ENCODE peak calls at places on chromosomes 5 and 9, in four cellular contexts. One of them, this sample, is unnamed.

GRCh38 chr9:70263421-70263820 is 4.6 kb downstream of the SMC5 start:
- DNase-seq in AG09309: no peak
- DNase-seq in cardiac fibroblast: peak; percentile 56
- DNase-seq in right atrium auricular region: no peak
- DNase-seq in this sample: peak; percentile 33

GRCh38 chr9:123131258-123131657 is 97.8 kb downstream of the GPR21 start:
- DNase-seq in AG09309: peak; percentile 23
- DNase-seq in cardiac fibroblast: peak; percentile 70
- DNase-seq in right atrium auricular region: no peak
- DNase-seq in this sample: peak; percentile 63

GRCh38 chr9:26357803-26358339 is 534.7 kb downstream of the CAAP1 start:
- DNase-seq in AG09309: no peak
- DNase-seq in cardiac fibroblast: no peak
- DNase-seq in right atrium auricular region: no peak
- DNase-seq in this sample: no peak

GRCh38 chr5:122182491-122182921 is 53.2 kb downstream of the ZNF474 start:
- DNase-seq in AG09309: peak; percentile 51
- DNase-seq in cardiac fibroblast: peak; percentile 93
- DNase-seq in right atrium auricular region: peak; percentile 77
- DNase-seq in this sample: peak; percentile 79

GRCh38 chr5:158899792-158900191 is 199.9 kb downstream of the EBF1 start:
- DNase-seq in AG09309: no peak
- DNase-seq in cardiac fibroblast: peak; percentile 57
- DNase-seq in right atrium auricular region: no peak
- DNase-seq in this sample: peak; percentile 92

GRCh38 chr5:159240301-159240870 is 22.7 kb upstream of the UBLCP1 start:
- DNase-seq in AG09309: no peak
- DNase-seq in cardiac fibroblast: peak; percentile 45
- DNase-seq in right atrium auricular region: no peak
- DNase-seq in this sample: peak; percentile 44

GRCh38 chr9:135070198-135070951 is 17.1 kb upstream of the OLFM1 start:
- DNase-seq in AG09309: no peak
- DNase-seq in cardiac fibroblast: no peak
- DNase-seq in right atrium auricular region: no peak
- DNase-seq in this sample: no peak

GRCh38 chr9:105760053-105760452 is 65.7 kb downstream of the TMEM38B start:
- DNase-seq in AG09309: no peak
- DNase-seq in cardiac fibroblast: peak; percentile 59
- DNase-seq in right atrium auricular region: no peak
- DNase-seq in this sample: peak; percentile 3

GRCh38 chr9:101737705-101738565 is 512 bp downstream of the GRIN3A start:
- DNase-seq in AG09309: no peak
- DNase-seq in cardiac fibroblast: peak; percentile 1
- DNase-seq in right atrium auricular region: no peak
- DNase-seq in this sample: no peak

GRCh38 chr9:121686930-121687541 is 35.6 kb downstream of the DAB2IP start:
- DNase-seq in AG09309: no peak
- DNase-seq in cardiac fibroblast: peak; percentile 78
- DNase-seq in right atrium auricular region: peak; percentile 84
- DNase-seq in this sample: peak; percentile 56

GRCh38 chr9:115133649-115134048 is 15.7 kb upstream of the TNC start:
- DNase-seq in AG09309: peak; percentile 88
- DNase-seq in cardiac fibroblast: peak; percentile 71
- DNase-seq in right atrium auricular region: no peak
- DNase-seq in this sample: peak; percentile 91

GRCh38 chr5:179343902-179344300 is 1.4 kb downstream of the ADAMTS2 start:
- DNase-seq in AG09309: no peak
- DNase-seq in cardiac fibroblast: peak; percentile 59
- DNase-seq in right atrium auricular region: no peak
- DNase-seq in this sample: peak; percentile 88

GRCh38 chr9:94920439-94920951 is 194.0 kb downstream of the AOPEP start:
- DNase-seq in AG09309: no peak
- DNase-seq in cardiac fibroblast: peak; percentile 68
- DNase-seq in right atrium auricular region: peak; percentile 78
- DNase-seq in this sample: peak; percentile 76

GRCh38 chr5:109161914-109162683 is 247.7 kb downstream of the PJA2 start:
- DNase-seq in AG09309: peak; percentile 5
- DNase-seq in cardiac fibroblast: peak; percentile 82
- DNase-seq in right atrium auricular region: no peak
- DNase-seq in this sample: peak; percentile 3

GRCh38 chr5:76207122-76207521 is 123.9 kb downstream of the SV2C start:
- DNase-seq in AG09309: no peak
- DNase-seq in cardiac fibroblast: no peak
- DNase-seq in right atrium auricular region: no peak
- DNase-seq in this sample: no peak

GRCh38 chr9:84567776-84568175 is 101.8 kb upstream of the NTRK2 start:
- DNase-seq in AG09309: no peak
- DNase-seq in cardiac fibroblast: no peak
- DNase-seq in right atrium auricular region: no peak
- DNase-seq in this sample: no peak

GRCh38 chr5:32420506-32420905 is 24.0 kb downstream of the ZFR start:
- DNase-seq in AG09309: no peak
- DNase-seq in cardiac fibroblast: peak; percentile 63
- DNase-seq in right atrium auricular region: no peak
- DNase-seq in this sample: peak; percentile 26

GRCh38 chr5:372911-373709 is 51.6 kb downstream of the AHRR start:
- DNase-seq in AG09309: no peak
- DNase-seq in cardiac fibroblast: no peak
- DNase-seq in right atrium auricular region: peak; percentile 47
- DNase-seq in this sample: peak; percentile 38

GRCh38 chr5:152864993-152865392 is 459.9 kb upstream of the NMUR2 start:
- DNase-seq in AG09309: no peak
- DNase-seq in cardiac fibroblast: no peak
- DNase-seq in right atrium auricular region: no peak
- DNase-seq in this sample: no peak

GRCh38 chr9:137694236-137694959 is 75.6 kb downstream of the EHMT1 start:
- DNase-seq in AG09309: no peak
- DNase-seq in cardiac fibroblast: no peak
- DNase-seq in right atrium auricular region: no peak
- DNase-seq in this sample: no peak

GRCh38 chr5:66669086-66669861 is 73.1 kb downstream of the MAST4 start:
- DNase-seq in AG09309: no peak
- DNase-seq in cardiac fibroblast: no peak
- DNase-seq in right atrium auricular region: no peak
- DNase-seq in this sample: no peak

GRCh38 chr5:81631124-81631523 is 119.8 kb downstream of the SSBP2 start:
- DNase-seq in AG09309: no peak
- DNase-seq in cardiac fibroblast: no peak
- DNase-seq in right atrium auricular region: no peak
- DNase-seq in this sample: no peak

GRCh38 chr5:139167052-139167451 is 31.1 kb downstream of the SIL1 start:
- DNase-seq in AG09309: no peak
- DNase-seq in cardiac fibroblast: no peak
- DNase-seq in right atrium auricular region: no peak
- DNase-seq in this sample: no peak

GRCh38 chr5:93581738-93582414 is 857 bp upstream of the NR2F1-AS1 start:
- DNase-seq in AG09309: peak; percentile 69
- DNase-seq in cardiac fibroblast: peak; percentile 88
- DNase-seq in right atrium auricular region: no peak
- DNase-seq in this sample: peak; percentile 70

GRCh38 chr9:15606667-15607472 is 54.0 kb downstream of the CCDC171 start:
- DNase-seq in AG09309: no peak
- DNase-seq in cardiac fibroblast: peak; percentile 63
- DNase-seq in right atrium auricular region: no peak
- DNase-seq in this sample: peak; percentile 53

GRCh38 chr5:32017638-32018429 is 156.3 kb downstream of the GOLPH3 start:
- DNase-seq in AG09309: no peak
- DNase-seq in cardiac fibroblast: peak; percentile 69
- DNase-seq in right atrium auricular region: no peak
- DNase-seq in this sample: peak; percentile 38

GRCh38 chr5:82312373-82312856 is 34.3 kb upstream of the RPS23 start:
- DNase-seq in AG09309: no peak
- DNase-seq in cardiac fibroblast: peak; percentile 87
- DNase-seq in right atrium auricular region: peak; percentile 78
- DNase-seq in this sample: peak; percentile 90

GRCh38 chr9:36970007-36970888 is 63.8 kb downstream of the PAX5 start:
- DNase-seq in AG09309: no peak
- DNase-seq in cardiac fibroblast: no peak
- DNase-seq in right atrium auricular region: no peak
- DNase-seq in this sample: peak; percentile 25

GRCh38 chr9:137453643-137454081 is 5.5 kb downstream of the NSMF start:
- DNase-seq in AG09309: no peak
- DNase-seq in cardiac fibroblast: peak; percentile 45
- DNase-seq in right atrium auricular region: no peak
- DNase-seq in this sample: peak; percentile 60

GRCh38 chr5:53069626-53070025 is 39.9 kb downstream of the MOCS2 start:
- DNase-seq in AG09309: peak; percentile 65
- DNase-seq in cardiac fibroblast: peak; percentile 93
- DNase-seq in right atrium auricular region: no peak
- DNase-seq in this sample: no peak

DNA sequence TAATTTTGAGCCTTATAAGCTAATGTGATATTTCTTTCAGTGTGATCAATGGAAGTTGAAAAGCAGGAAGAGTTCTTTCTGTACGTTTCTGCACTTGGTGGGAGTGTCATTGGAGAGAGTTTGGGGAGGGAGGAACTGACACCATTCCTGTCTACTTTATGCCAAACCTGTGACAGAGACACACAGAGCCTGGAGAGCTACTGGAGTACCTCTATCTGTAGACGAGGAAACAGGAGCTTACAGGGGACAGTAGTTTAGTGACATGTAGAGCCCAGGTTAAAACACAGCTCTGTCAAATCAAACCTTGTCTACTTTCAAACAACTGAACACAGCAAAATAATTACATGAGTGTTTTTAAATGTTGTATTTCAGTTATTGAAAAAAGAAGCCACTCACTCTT is 103.6 kb downstream of the PDE4D start:
- DNase-seq in AG09309: no peak
- DNase-seq in cardiac fibroblast: peak; percentile 32
- DNase-seq in right atrium auricular region: no peak
- DNase-seq in this sample: no peak
- H3K4me3 ChIP-seq in AG09309: no peak overlapping the region
- H3K4me3 ChIP-seq in cardiac fibroblast: no peak overlapping the region
- H3K4me3 ChIP-seq in right atrium auricular region: no peak overlapping the region
- H3K4me3 ChIP-seq in this sample: no peak overlapping the region

DNA sequence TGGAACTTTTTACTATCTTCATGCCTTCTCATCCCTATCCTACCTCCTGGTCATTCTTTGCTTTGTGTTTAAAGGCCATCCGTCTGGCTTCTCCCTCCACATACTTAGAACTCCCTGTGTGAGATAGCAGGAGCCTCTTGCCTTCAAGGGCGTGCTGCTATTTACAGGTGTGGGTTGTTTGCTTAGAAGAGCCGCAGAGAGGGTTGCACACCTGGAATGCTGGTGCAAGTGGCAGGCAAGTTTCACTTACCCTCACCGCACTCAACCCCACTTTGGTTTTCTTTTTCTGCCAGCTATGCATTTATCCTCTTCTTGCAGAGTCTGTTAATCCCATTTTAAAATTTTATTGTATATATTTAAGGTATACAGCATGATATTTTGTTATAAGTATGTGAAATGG is 12.6 kb downstream of the SKP2 start:
- DNase-seq in AG09309: no peak
- DNase-seq in cardiac fibroblast: no peak
- DNase-seq in right atrium auricular region: no peak
- DNase-seq in this sample: no peak
- H3K4me3 ChIP-seq in AG09309: no peak overlapping the region
- H3K4me3 ChIP-seq in cardiac fibroblast: no peak overlapping the region
- H3K4me3 ChIP-seq in right atrium auricular region: no peak overlapping the region
- H3K4me3 ChIP-seq in this sample: no peak overlapping the region

GRCh38 chr9:99867536-99867935 is 38.9 kb upstream of the STX17 start:
- DNase-seq in AG09309: no peak
- DNase-seq in cardiac fibroblast: peak; percentile 21
- DNase-seq in right atrium auricular region: no peak
- DNase-seq in this sample: peak; percentile 19

GRCh38 chr9:99868845-99869244 is 37.6 kb upstream of the STX17 start:
- DNase-seq in AG09309: no peak
- DNase-seq in cardiac fibroblast: peak; percentile 16
- DNase-seq in right atrium auricular region: no peak
- DNase-seq in this sample: no peak

GRCh38 chr9:99870126-99870525 is 36.3 kb upstream of the STX17 start:
- DNase-seq in AG09309: no peak
- DNase-seq in cardiac fibroblast: peak; percentile 60
- DNase-seq in right atrium auricular region: no peak
- DNase-seq in this sample: no peak

GRCh38 chr9:99866398-99866797 is 40.1 kb upstream of the STX17 start:
- DNase-seq in AG09309: no peak
- DNase-seq in cardiac fibroblast: no peak
- DNase-seq in right atrium auricular region: no peak
- DNase-seq in this sample: no peak

GRCh38 chr9:99867968-99868367 is 38.5 kb upstream of the STX17 start:
- DNase-seq in AG09309: no peak
- DNase-seq in cardiac fibroblast: no peak
- DNase-seq in right atrium auricular region: no peak
- DNase-seq in this sample: no peak
- H3K4me3 ChIP-seq in AG09309: no peak overlapping the region
- H3K4me3 ChIP-seq in cardiac fibroblast: no peak overlapping the region
- H3K4me3 ChIP-seq in right atrium auricular region: no peak overlapping the region
- H3K4me3 ChIP-seq in this sample: no peak overlapping the region

GRCh38 chr5:10562202-10563131 is 1.4 kb upstream of the ANKRD33B start:
- DNase-seq in AG09309: no peak
- DNase-seq in cardiac fibroblast: no peak
- DNase-seq in right atrium auricular region: no peak
- DNase-seq in this sample: no peak
- H3K4me3 ChIP-seq in AG09309: no peak overlapping the region
- H3K4me3 ChIP-seq in cardiac fibroblast: no peak overlapping the region
- H3K4me3 ChIP-seq in right atrium auricular region: no peak overlapping the region
- H3K4me3 ChIP-seq in this sample: peak overlapping the region; percentile 71